ENCODE peak calls at places on chromosomes 16 and 17, in ten cellular contexts. One of them, this sample, is unnamed.
A peak's percentile ranks its signal among the peaks of the same experiment; 100 is the strongest.

GRCh38 chr16:30121741-30122620 is 1.0 kb downstream of the MAPK3 start:
- DNase-seq in stimulated activated CD4-positive, alpha-beta T cell treated with anti-CD3 and anti-CD28 coated beads, Interleukin-2, amount 100 ng/mL, for 48 hours: no peak
- DNase-seq in HCEC 1CT: peak; percentile 20
- DNase-seq in stimulated activated naive CD8-positive, alpha-beta T cell treated with anti-CD3 and anti-CD28 coated beads, Interleukin-15, Interleukin-2, amounts not matched to agents 100 U/mL and 50 U/mL, for 24 hours: no peak
- DNase-seq in HFFc6: no peak
- DNase-seq in Right ventricle myocardium inferior: peak; percentile 88
- DNase-seq in IMR-90: no peak
- DNase-seq in NCI-H1092: no peak
- DNase-seq in A549: no peak
- DNase-seq in psoas muscle: peak; percentile 87
- DNase-seq in this sample: peak; percentile 34

GRCh38 chr16:11896776-11897175 is 19.0 kb downstream of the GSPT1 start:
- DNase-seq in stimulated activated CD4-positive, alpha-beta T cell treated with anti-CD3 and anti-CD28 coated beads, Interleukin-2, amount 100 ng/mL, for 48 hours: no peak
- DNase-seq in HCEC 1CT: peak; percentile 80
- DNase-seq in stimulated activated naive CD8-positive, alpha-beta T cell treated with anti-CD3 and anti-CD28 coated beads, Interleukin-15, Interleukin-2, amounts not matched to agents 100 U/mL and 50 U/mL, for 24 hours: no peak
- DNase-seq in HFFc6: peak; percentile 83
- DNase-seq in Right ventricle myocardium inferior: no peak
- DNase-seq in IMR-90: peak; percentile 92
- DNase-seq in NCI-H1092: no peak
- DNase-seq in A549: no peak
- DNase-seq in psoas muscle: no peak
- DNase-seq in this sample: peak; percentile 51

GRCh38 chr17:80395402-80396151 is 19.4 kb upstream of the ENDOV start:
- DNase-seq in stimulated activated CD4-positive, alpha-beta T cell treated with anti-CD3 and anti-CD28 coated beads, Interleukin-2, amount 100 ng/mL, for 48 hours: no peak
- DNase-seq in HCEC 1CT: no peak
- DNase-seq in stimulated activated naive CD8-positive, alpha-beta T cell treated with anti-CD3 and anti-CD28 coated beads, Interleukin-15, Interleukin-2, amounts not matched to agents 100 U/mL and 50 U/mL, for 24 hours: no peak
- DNase-seq in HFFc6: no peak
- DNase-seq in Right ventricle myocardium inferior: no peak
- DNase-seq in IMR-90: no peak
- DNase-seq in NCI-H1092: no peak
- DNase-seq in A549: no peak
- DNase-seq in psoas muscle: no peak
- DNase-seq in this sample: no peak

GRCh38 chr17:75267403-75268232 is 3.4 kb downstream of the MIF4GD start:
- DNase-seq in stimulated activated CD4-positive, alpha-beta T cell treated with anti-CD3 and anti-CD28 coated beads, Interleukin-2, amount 100 ng/mL, for 48 hours: no peak
- DNase-seq in HCEC 1CT: no peak
- DNase-seq in stimulated activated naive CD8-positive, alpha-beta T cell treated with anti-CD3 and anti-CD28 coated beads, Interleukin-15, Interleukin-2, amounts not matched to agents 100 U/mL and 50 U/mL, for 24 hours: no peak
- DNase-seq in HFFc6: no peak
- DNase-seq in Right ventricle myocardium inferior: no peak
- DNase-seq in IMR-90: no peak
- DNase-seq in NCI-H1092: no peak
- DNase-seq in A549: no peak
- DNase-seq in psoas muscle: peak; percentile 39
- DNase-seq in this sample: peak; percentile 17

GRCh38 chr17:17628388-17629008 is 37.0 kb upstream of the PEMT start:
- DNase-seq in stimulated activated CD4-positive, alpha-beta T cell treated with anti-CD3 and anti-CD28 coated beads, Interleukin-2, amount 100 ng/mL, for 48 hours: peak; percentile 12
- DNase-seq in HCEC 1CT: no peak
- DNase-seq in stimulated activated naive CD8-positive, alpha-beta T cell treated with anti-CD3 and anti-CD28 coated beads, Interleukin-15, Interleukin-2, amounts not matched to agents 100 U/mL and 50 U/mL, for 24 hours: peak; percentile 47
- DNase-seq in HFFc6: no peak
- DNase-seq in Right ventricle myocardium inferior: no peak
- DNase-seq in IMR-90: no peak
- DNase-seq in NCI-H1092: no peak
- DNase-seq in A549: no peak
- DNase-seq in psoas muscle: no peak
- DNase-seq in this sample: no peak

GRCh38 chr16:11296706-11297491 is 15.8 kb upstream of the PRM1 start:
- DNase-seq in stimulated activated CD4-positive, alpha-beta T cell treated with anti-CD3 and anti-CD28 coated beads, Interleukin-2, amount 100 ng/mL, for 48 hours: no peak
- DNase-seq in HCEC 1CT: no peak
- DNase-seq in stimulated activated naive CD8-positive, alpha-beta T cell treated with anti-CD3 and anti-CD28 coated beads, Interleukin-15, Interleukin-2, amounts not matched to agents 100 U/mL and 50 U/mL, for 24 hours: no peak
- DNase-seq in HFFc6: no peak
- DNase-seq in Right ventricle myocardium inferior: no peak
- DNase-seq in IMR-90: no peak
- DNase-seq in NCI-H1092: no peak
- DNase-seq in A549: no peak
- DNase-seq in psoas muscle: no peak
- DNase-seq in this sample: peak; percentile 22

GRCh38 chr16:88303890-88304819 is 78.6 kb upstream of the ZNF469 start:
- DNase-seq in stimulated activated CD4-positive, alpha-beta T cell treated with anti-CD3 and anti-CD28 coated beads, Interleukin-2, amount 100 ng/mL, for 48 hours: no peak
- DNase-seq in HCEC 1CT: peak; percentile 95
- DNase-seq in stimulated activated naive CD8-positive, alpha-beta T cell treated with anti-CD3 and anti-CD28 coated beads, Interleukin-15, Interleukin-2, amounts not matched to agents 100 U/mL and 50 U/mL, for 24 hours: no peak
- DNase-seq in HFFc6: peak; percentile 93
- DNase-seq in Right ventricle myocardium inferior: peak; percentile 54
- DNase-seq in IMR-90: peak; percentile 98
- DNase-seq in NCI-H1092: no peak
- DNase-seq in A549: peak; percentile 38
- DNase-seq in psoas muscle: peak; percentile 51
- DNase-seq in this sample: peak; percentile 28

GRCh38 chr16:27498916-27499658 is 50.6 kb downstream of the GTF3C1 start:
- DNase-seq in stimulated activated CD4-positive, alpha-beta T cell treated with anti-CD3 and anti-CD28 coated beads, Interleukin-2, amount 100 ng/mL, for 48 hours: no peak
- DNase-seq in HCEC 1CT: no peak
- DNase-seq in stimulated activated naive CD8-positive, alpha-beta T cell treated with anti-CD3 and anti-CD28 coated beads, Interleukin-15, Interleukin-2, amounts not matched to agents 100 U/mL and 50 U/mL, for 24 hours: no peak
- DNase-seq in HFFc6: no peak
- DNase-seq in Right ventricle myocardium inferior: no peak
- DNase-seq in IMR-90: no peak
- DNase-seq in NCI-H1092: no peak
- DNase-seq in A549: no peak
- DNase-seq in psoas muscle: no peak
- DNase-seq in this sample: no peak

GRCh38 chr17:37502009-37502936 is 12.6 kb downstream of the DUSP14 start:
- DNase-seq in stimulated activated CD4-positive, alpha-beta T cell treated with anti-CD3 and anti-CD28 coated beads, Interleukin-2, amount 100 ng/mL, for 48 hours: no peak
- DNase-seq in HCEC 1CT: no peak
- DNase-seq in stimulated activated naive CD8-positive, alpha-beta T cell treated with anti-CD3 and anti-CD28 coated beads, Interleukin-15, Interleukin-2, amounts not matched to agents 100 U/mL and 50 U/mL, for 24 hours: no peak
- DNase-seq in HFFc6: no peak
- DNase-seq in Right ventricle myocardium inferior: no peak
- DNase-seq in IMR-90: no peak
- DNase-seq in NCI-H1092: no peak
- DNase-seq in A549: no peak
- DNase-seq in psoas muscle: no peak
- DNase-seq in this sample: no peak

GRCh38 chr17:46061435-46061834 is 62.4 kb downstream of the STH start:
- DNase-seq in stimulated activated CD4-positive, alpha-beta T cell treated with anti-CD3 and anti-CD28 coated beads, Interleukin-2, amount 100 ng/mL, for 48 hours: no peak
- DNase-seq in HCEC 1CT: peak; percentile 35
- DNase-seq in stimulated activated naive CD8-positive, alpha-beta T cell treated with anti-CD3 and anti-CD28 coated beads, Interleukin-15, Interleukin-2, amounts not matched to agents 100 U/mL and 50 U/mL, for 24 hours: no peak
- DNase-seq in HFFc6: peak; percentile 18
- DNase-seq in Right ventricle myocardium inferior: no peak
- DNase-seq in IMR-90: no peak
- DNase-seq in NCI-H1092: no peak
- DNase-seq in A549: peak; percentile 49
- DNase-seq in psoas muscle: no peak
- DNase-seq in this sample: no peak

GRCh38 chr16:67842509-67843342 is 606 bp downstream of the THAP11 start:
- DNase-seq in stimulated activated CD4-positive, alpha-beta T cell treated with anti-CD3 and anti-CD28 coated beads, Interleukin-2, amount 100 ng/mL, for 48 hours: peak; percentile 52
- DNase-seq in HCEC 1CT: peak; percentile 52
- DNase-seq in stimulated activated naive CD8-positive, alpha-beta T cell treated with anti-CD3 and anti-CD28 coated beads, Interleukin-15, Interleukin-2, amounts not matched to agents 100 U/mL and 50 U/mL, for 24 hours: peak; percentile 65
- DNase-seq in HFFc6: peak; percentile 30
- DNase-seq in Right ventricle myocardium inferior: peak; percentile 74
- DNase-seq in IMR-90: peak; percentile 46
- DNase-seq in NCI-H1092: peak; percentile 12
- DNase-seq in A549: no peak
- DNase-seq in psoas muscle: peak; percentile 82
- DNase-seq in this sample: peak; percentile 59

GRCh38 chr17:72702136-72702735 is 390.3 kb downstream of the SLC39A11 start:
- DNase-seq in stimulated activated CD4-positive, alpha-beta T cell treated with anti-CD3 and anti-CD28 coated beads, Interleukin-2, amount 100 ng/mL, for 48 hours: no peak
- DNase-seq in HCEC 1CT: peak; percentile 54
- DNase-seq in stimulated activated naive CD8-positive, alpha-beta T cell treated with anti-CD3 and anti-CD28 coated beads, Interleukin-15, Interleukin-2, amounts not matched to agents 100 U/mL and 50 U/mL, for 24 hours: no peak
- DNase-seq in HFFc6: peak; percentile 28
- DNase-seq in Right ventricle myocardium inferior: no peak
- DNase-seq in IMR-90: peak; percentile 77
- DNase-seq in NCI-H1092: no peak
- DNase-seq in A549: peak; percentile 97
- DNase-seq in psoas muscle: no peak
- DNase-seq in this sample: peak; percentile 60

GRCh38 chr17:67557921-67558320 is 159.8 kb upstream of the NOL11 start:
- DNase-seq in stimulated activated CD4-positive, alpha-beta T cell treated with anti-CD3 and anti-CD28 coated beads, Interleukin-2, amount 100 ng/mL, for 48 hours: no peak
- DNase-seq in HCEC 1CT: no peak
- DNase-seq in stimulated activated naive CD8-positive, alpha-beta T cell treated with anti-CD3 and anti-CD28 coated beads, Interleukin-15, Interleukin-2, amounts not matched to agents 100 U/mL and 50 U/mL, for 24 hours: no peak
- DNase-seq in HFFc6: no peak
- DNase-seq in Right ventricle myocardium inferior: no peak
- DNase-seq in IMR-90: peak; percentile 25
- DNase-seq in NCI-H1092: no peak
- DNase-seq in A549: no peak
- DNase-seq in psoas muscle: no peak
- DNase-seq in this sample: no peak

This sample was measured in cardiac muscle cell.